ENCODE peak calls at places on chromosomes 12 and 14, in eight cellular contexts. V, O, Q, C, N, F, E and D are unnamed samples.

GRCh38 chr14:74126315-74126714 is 41.6 kb downstream of the LIN52 start:
- DNase-seq in V (no peak), O (no peak), Q (no peak), C (no peak), N (no peak), F (no peak), E (no peak), D (no peak)

GRCh38 chr12:98812225-98812624 is 167.1 kb downstream of the APAF1 start:
- DNase-seq in V (no peak), O (no peak), Q (no peak), C (no peak), N (no peak), F (no peak), E (no peak), D (no peak)

GRCh38 chr14:65034021-65034420 is 47.3 kb downstream of the FNTB start:
- DNase-seq in V (no peak), O (no peak), Q (no peak), C (no peak), N (no peak), F (no peak), E (no peak), D (no peak)

GRCh38 chr14:90587252-90587910 is 190.6 kb downstream of the CALM1 start:
- DNase-seq in V (no peak), O (no peak), Q (no peak), C (no peak), N (no peak), F (no peak), E (no peak), D (no peak)

GRCh38 chr14:102362084-102362483 is 606 bp downstream of the CINP start:
- DNase-seq in V (no peak), O (no peak), Q (peak), C (no peak), N (no peak), F (no peak), E (no peak), D (peak)

GRCh38 chr12:21773263-21773741 is 1.2 kb downstream of the KCNJ8 start:
- DNase-seq in V (peak), O (peak), Q (peak), C (peak), N (peak), F (no peak), E (peak), D (peak)

GRCh38 chr12:1594045-1594294 is 411 bp downstream of the FBXL14 start:
- DNase-seq in V (no peak), O (peak), Q (no peak), C (no peak), N (no peak), F (no peak), E (no peak), D (peak)

GRCh38 chr14:97458302-97459137 is 661.3 kb downstream of the VRK1 start:
- DNase-seq in V (no peak), O (no peak), Q (no peak), C (peak), N (no peak), F (no peak), E (peak), D (peak)

GRCh38 chr14:103623883-103624482 is 5.0 kb upstream of the KLC1 start:
- DNase-seq in V (no peak), O (peak), Q (no peak), C (no peak), N (no peak), F (no peak), E (no peak), D (no peak)

GRCh38 chr14:88592016-88592415 is 29.2 kb downstream of the ZC3H14 start:
- DNase-seq in V (no peak), O (no peak), Q (no peak), C (no peak), N (no peak), F (peak), E (no peak), D (no peak)

GRCh38 chr14:71242237-71242748 is 335.0 kb downstream of the PCNX1 start:
- DNase-seq in V (no peak), O (peak), Q (peak), C (peak), N (no peak), F (peak), E (peak), D (peak)

GRCh38 chr12:12353807-12354206 is 3.1 kb upstream of the BORCS5 start:
- DNase-seq in V (no peak), O (peak), Q (no peak), C (no peak), N (no peak), F (no peak), E (peak), D (no peak)

GRCh38 chr12:12376636-12377448 is 20.0 kb downstream of the BORCS5 start:
- DNase-seq in V (no peak), O (no peak), Q (peak), C (peak), N (no peak), F (peak), E (no peak), D (peak)

DNA sequence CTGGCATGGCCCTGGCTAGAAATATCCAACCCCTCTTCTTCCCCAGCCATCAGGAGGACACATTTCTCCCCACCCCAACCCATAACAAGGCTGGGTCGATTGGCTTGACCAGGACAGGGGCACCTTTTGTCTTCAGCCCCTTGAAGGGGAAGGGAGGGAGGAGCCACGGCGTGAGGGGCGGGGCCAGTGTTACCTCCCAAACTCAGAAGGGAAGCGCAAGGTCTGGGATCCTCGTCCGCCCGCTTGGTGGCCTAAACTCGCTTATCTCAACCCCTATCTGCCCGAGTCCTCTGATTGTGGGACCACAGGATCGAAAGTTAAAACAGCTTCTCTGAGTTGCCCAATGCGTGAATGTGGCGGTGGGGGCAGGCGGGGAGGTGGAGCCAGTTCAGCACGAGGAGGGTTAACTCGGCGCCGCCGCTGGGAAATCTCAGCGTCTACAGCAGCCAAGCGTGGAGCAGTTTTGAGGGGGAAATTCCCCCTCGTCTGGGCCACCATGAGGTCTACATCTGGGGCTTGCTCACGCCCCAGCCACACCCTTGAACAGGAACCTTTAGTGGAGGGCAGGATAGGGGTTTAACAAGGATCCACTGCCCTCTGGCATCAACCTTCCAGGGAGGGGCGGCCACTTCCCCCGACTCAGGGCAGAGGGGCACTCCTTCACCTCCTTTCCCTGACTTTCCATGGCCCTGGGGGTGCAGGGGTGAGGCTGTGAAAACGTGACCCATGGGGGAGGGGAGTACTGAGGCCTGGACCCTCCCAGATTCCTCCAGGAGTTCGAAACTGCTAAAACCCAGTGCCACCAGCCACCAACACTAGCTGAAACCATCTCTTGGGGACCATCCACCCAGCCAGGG is 745 bp downstream of the STAT6 start:
- DNase-seq in V (peak), O (no peak), Q (peak), C (peak), N (no peak), F (no peak), E (peak), D (no peak)
- TF ChIP-seq CTCF in V (no peak), O (no peak), Q (no peak), C (no peak), N (no peak), F (no peak), E (no peak), D (peak)

GRCh38 chr12:53204351-53204750 is 2.7 kb downstream of the ITGB7 start:
- DNase-seq in V (no peak), O (no peak), Q (no peak), C (no peak), N (no peak), F (no peak), E (no peak), D (no peak)

GRCh38 chr12:53205747-53206146 is 1.3 kb downstream of the ITGB7 start:
- DNase-seq in V (no peak), O (no peak), Q (peak), C (no peak), N (no peak), F (no peak), E (no peak), D (peak)

GRCh38 chr12:53208435-53208834 is 1.4 kb upstream of the ITGB7 start:
- DNase-seq in V (no peak), O (no peak), Q (peak), C (no peak), N (no peak), F (no peak), E (peak), D (no peak)

GRCh38 chr12:53208877-53209463 is 1.9 kb upstream of the ITGB7 start:
- DNase-seq in V (no peak), O (no peak), Q (no peak), C (no peak), N (no peak), F (no peak), E (no peak), D (no peak)

DNA sequence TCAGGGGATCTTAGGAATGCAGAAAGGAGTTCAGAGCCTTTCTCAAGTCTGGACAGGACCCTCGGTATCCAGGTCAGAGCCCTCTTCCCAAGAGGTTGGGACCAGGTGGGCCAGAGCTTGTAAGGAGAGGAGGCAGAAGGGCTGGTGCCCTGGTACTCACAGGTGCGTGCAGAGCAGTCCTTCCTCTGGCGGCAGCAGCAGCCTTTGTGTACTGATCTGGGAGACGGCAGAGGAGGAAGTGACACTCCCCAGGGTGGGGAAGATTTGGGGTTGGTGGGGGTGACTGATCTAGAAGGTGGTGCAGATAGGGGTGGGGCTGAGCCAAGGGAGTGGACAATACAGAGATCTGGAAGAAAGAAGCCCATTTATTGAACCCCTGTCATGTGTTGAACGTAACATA is at the start of gene ITGB7:
- DNase-seq in V (no peak), O (no peak), Q (no peak), C (no peak), N (no peak), F (no peak), E (no peak), D (no peak)
- H3K4me3 ChIP-seq in V (no peak), O (no peak), Q (no peak), C (no peak), N (no peak), F (no peak), E (no peak), D (no peak)

GRCh38 chr12:132507656-132508055 is 17.7 kb downstream of the FBRSL1 start:
- DNase-seq in V (no peak), O (no peak), Q (no peak), C (no peak), N (no peak), F (no peak), E (no peak), D (no peak)
- TF ChIP-seq CTCF in V (no peak), O (no peak), Q (no peak), C (no peak), N (no peak), F (no peak), E (no peak), D (no peak)

DNA sequence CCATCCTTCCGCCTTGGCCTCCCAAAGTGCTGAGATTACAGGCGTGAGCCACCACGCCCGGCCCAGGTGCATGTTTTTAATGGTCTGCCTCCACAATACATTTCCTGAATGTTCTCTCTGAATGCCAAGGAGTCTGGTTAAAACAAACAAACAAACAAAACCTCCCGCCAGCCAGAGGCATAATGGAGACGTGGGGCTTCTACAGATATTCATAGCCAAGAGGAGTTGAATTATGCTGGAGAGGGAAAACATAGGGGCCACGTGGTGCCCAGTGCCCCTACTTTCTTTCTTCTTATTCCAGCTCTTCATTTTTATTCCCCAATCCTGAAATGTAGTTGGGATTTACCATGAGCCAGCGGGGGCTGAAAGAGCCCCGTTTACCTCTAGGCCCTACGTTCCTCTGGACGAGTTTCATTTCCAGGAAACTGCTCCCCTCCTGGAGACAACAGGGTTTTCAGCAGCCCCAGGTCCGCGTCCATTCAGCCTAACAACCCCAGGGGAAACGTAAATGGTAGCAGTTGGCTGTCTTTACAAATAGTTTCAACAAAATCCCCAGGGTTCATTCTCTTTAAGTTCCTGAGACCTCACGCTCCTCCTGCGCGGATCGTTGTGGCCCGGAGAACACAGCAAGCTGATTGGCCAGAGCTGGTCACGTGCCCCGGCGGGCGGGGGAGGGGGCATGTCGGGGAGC is 108.5 kb upstream of the ESRRB start:
- DNase-seq in V (peak), O (peak), Q (peak), C (no peak), N (no peak), F (no peak), E (peak), D (peak)
- H3K4me3 ChIP-seq in V (peak), O (peak), Q (peak), C (no peak), N (peak), F (peak), E (peak), D (peak)

DNA sequence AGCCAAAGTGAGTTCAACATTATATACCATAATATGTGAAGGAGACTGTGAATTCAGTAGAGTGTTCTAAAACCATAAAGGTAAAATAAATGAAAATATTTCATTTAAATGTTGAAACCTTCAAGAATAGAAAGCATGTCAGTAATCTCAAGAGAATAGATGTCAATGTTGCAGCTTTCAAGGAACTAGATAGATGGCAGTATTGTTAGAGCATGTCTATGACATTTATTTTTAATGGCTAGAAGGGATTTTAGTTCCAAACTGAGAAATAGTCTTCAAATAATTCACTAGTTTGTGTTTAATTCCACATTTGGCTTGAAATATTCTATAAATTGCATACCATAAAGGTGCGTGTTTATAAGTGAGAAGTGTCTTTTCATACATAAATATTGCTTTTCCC is 326.5 kb downstream of the FLRT2 start:
- DNase-seq in V (no peak), O (no peak), Q (peak), C (no peak), N (no peak), F (no peak), E (no peak), D (no peak)
- TF ChIP-seq CTCF in V (no peak), O (no peak), Q (peak), C (no peak), N (no peak), F (no peak), E (no peak), D (no peak)

GRCh38 chr12:50104614-50105366 is 982 bp downstream of the GPD1 start:
- DNase-seq in V (no peak), O (no peak), Q (no peak), C (no peak), N (no peak), F (no peak), E (peak), D (no peak)
- H3K4me3 ChIP-seq in V (no peak), O (no peak), Q (no peak), C (no peak), N (no peak), F (no peak), E (no peak), D (no peak)

GRCh38 chr12:93404961-93405849 is 27.5 kb downstream of the NUDT4 start:
- DNase-seq in V (no peak), O (no peak), Q (no peak), C (no peak), N (no peak), F (no peak), E (no peak), D (no peak)
- TF ChIP-seq CTCF in V (no peak), O (no peak), Q (no peak), C (no peak), N (no peak), F (no peak), E (no peak), D (no peak)

DNA sequence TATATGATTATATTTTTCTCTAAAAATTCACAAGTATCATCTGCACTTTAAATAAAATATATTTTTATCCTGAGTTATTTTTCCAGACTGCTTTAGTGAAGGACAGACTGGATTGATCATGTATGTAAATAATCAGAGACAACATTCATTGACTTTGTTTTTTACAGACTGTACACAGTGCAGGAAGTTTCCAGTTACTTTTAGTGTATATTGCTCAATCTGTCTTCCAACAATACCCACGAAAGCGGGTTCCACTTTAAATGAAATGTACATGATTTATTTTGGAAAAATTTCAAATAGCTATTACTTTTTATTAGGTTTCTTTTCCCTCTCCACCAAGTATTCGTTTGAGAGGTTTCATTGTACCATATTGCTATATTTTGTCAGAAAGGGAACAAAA is 497.0 kb downstream of the FSCB start:
- DNase-seq in V (no peak), O (no peak), Q (no peak), C (no peak), N (no peak), F (no peak), E (no peak), D (no peak)
- H3K4me3 ChIP-seq in V (no peak), O (no peak), Q (no peak), C (no peak), N (no peak), F (no peak), E (no peak), D (no peak)

DNA sequence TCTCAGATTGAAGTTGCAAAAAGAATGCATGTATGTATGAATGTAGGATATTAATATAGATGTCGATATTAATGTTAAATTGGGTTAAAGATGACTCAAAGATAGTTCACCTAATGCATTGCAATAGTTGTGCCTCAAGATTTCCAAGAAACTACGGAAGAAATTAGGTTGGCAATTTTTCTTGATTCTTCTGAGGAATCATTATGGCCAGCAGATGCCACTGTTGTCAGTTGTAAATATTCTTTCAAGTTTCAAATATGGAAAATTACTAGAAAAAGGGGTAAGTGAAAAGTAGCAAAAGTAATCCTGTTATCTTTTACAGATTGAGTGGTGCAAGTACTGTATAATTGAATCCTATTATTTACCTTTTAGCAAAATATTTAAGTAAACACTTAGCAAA is 202.1 kb downstream of the ADAMTS20 start:
- DNase-seq in V (no peak), O (no peak), Q (peak), C (no peak), N (no peak), F (no peak), E (no peak), D (no peak)
- TF ChIP-seq CTCF in V (no peak), O (peak), Q (peak), C (peak), N (no peak), F (peak), E (no peak), D (no peak)